ENCODE peak calls at places on chromosome X, in five cellular contexts. C is type B pancreatic cell, S is Peyer's patch, A is AG09309, Y is vagina. J is an unnamed sample.

GRCh38 chrX:8738588-8739189 is 6.8 kb upstream of the ANOS1 start:
- DNase-seq in S (no peak), C (no peak), Y (no peak), A (no peak), J (no peak)

GRCh38 chrX:13574600-13574999 is 5.2 kb downstream of the EGFL6 start:
- DNase-seq in C (no peak), A (no peak), Y (no peak), S (no peak), J (no peak)

GRCh38 chrX:29040160-29040559 is 452.9 kb downstream of the IL1RAPL1 start:
- DNase-seq in C (no peak), Y (no peak), S (no peak), A (no peak), J (no peak)

GRCh38 chrX:118964252-118964651 is 10.2 kb upstream of the LONRF3 start:
- DNase-seq in Y (no peak), C (no peak), A (no peak), S (no peak), J (no peak)

GRCh38 chrX:48835524-48836329 is at the start of gene PCSK1N:
- DNase-seq in Y (no peak), A (no peak), C (no peak), S (no peak), J (no peak)

GRCh38 chrX:10044021-10044420 is 76.9 kb downstream of the CLDN34 start:
- DNase-seq in A (no peak), S (no peak), C (no peak), Y (no peak), J (no peak)

GRCh38 chrX:100649550-100650356 is 5.8 kb downstream of the SRPX2 start:
- DNase-seq in A (peak; percentile 75), S (no peak), C (no peak), Y (peak; percentile 94), J (no peak)

GRCh38 chrX:3715921-3716320 is 2.5 kb upstream of the PRKX start:
- DNase-seq in Y (no peak), S (no peak), A (no peak), C (no peak), J (no peak)

GRCh38 chrX:73829890-73830466 is 267.0 kb downstream of the CHIC1 start:
- DNase-seq in Y (no peak), S (no peak), A (no peak), C (no peak), J (no peak)

GRCh38 chrX:110699109-110699508 is 96.5 kb downstream of the CHRDL1 start:
- DNase-seq in Y (no peak), A (no peak), S (no peak), C (no peak), J (no peak)

GRCh38 chrX:54045563-54046228 is 1.4 kb upstream of the PHF8 start:
- DNase-seq in Y (no peak), C (no peak), A (no peak), S (no peak), J (no peak)

GRCh38 chrX:124433186-124433585 is 86.8 kb downstream of the SH2D1A start:
- DNase-seq in A (no peak), S (no peak), C (no peak), Y (no peak), J (no peak)

GRCh38 chrX:149979126-149979644 is 40.9 kb upstream of the EOLA2 start:
- DNase-seq in A (no peak), S (no peak), C (no peak), Y (no peak), J (no peak)

GRCh38 chrX:18549643-18550042 is 122.3 kb downstream of the RS1 start:
- DNase-seq in S (no peak), Y (no peak), C (no peak), A (no peak), J (no peak)

GRCh38 chrX:40891798-40892197 is 156.5 kb upstream of the MED14 start:
- DNase-seq in C (no peak), A (no peak), S (no peak), Y (no peak), J (no peak)

GRCh38 chrX:69179380-69179911 is 14.2 kb upstream of the PJA1 start:
- DNase-seq in S (no peak), A (no peak), C (no peak), Y (peak; percentile 70), J (no peak)

GRCh38 chrX:69066021-69066757 is 99.1 kb downstream of the PJA1 start:
- DNase-seq in A (no peak), S (no peak), C (peak; percentile 40), Y (no peak), J (no peak)

GRCh38 chrX:104488811-104489210 is 77.2 kb upstream of the IL1RAPL2 start:
- DNase-seq in A (no peak), C (no peak), S (no peak), Y (no peak), J (no peak)

GRCh38 chrX:7926914-7927258 is 327 bp downstream of the PNPLA4 start:
- DNase-seq in Y (no peak), A (no peak), S (no peak), C (no peak), J (no peak)

GRCh38 chrX:68304602-68305001 is 128.7 kb downstream of the OPHN1 start:
- DNase-seq in C (no peak), Y (no peak), S (no peak), A (no peak), J (no peak)

GRCh38 chrX:106302304-106302703 is 134.2 kb downstream of the PWWP3B start:
- DNase-seq in S (no peak), Y (no peak), A (no peak), C (no peak), J (no peak)

GRCh38 chrX:17597836-17598434 is 139.4 kb upstream of the SCML1 start:
- DNase-seq in C (no peak), A (no peak), S (peak; percentile 20), Y (no peak), J (no peak)

GRCh38 chrX:24963823-24964222 is 51.9 kb downstream of the ARX start:
- DNase-seq in S (no peak), A (no peak), Y (no peak), C (no peak), J (no peak)

GRCh38 chrX:11105080-11105479 is 6.1 kb upstream of the HCCS start:
- DNase-seq in A (no peak), C (no peak), Y (no peak), S (no peak), J (no peak)

GRCh38 chrX:16212436-16212835 is 45.2 kb downstream of the MAGEB17 start:
- DNase-seq in A (no peak), S (no peak), C (no peak), Y (no peak), J (peak; percentile 15)

GRCh38 chrX:41785685-41786084 is 61.7 kb downstream of the GPR82 start:
- DNase-seq in A (no peak), S (no peak), Y (no peak), C (no peak), J (no peak)

GRCh38 chrX:75107863-75108509 is 48.1 kb downstream of the ABCB7 start:
- DNase-seq in Y (no peak), A (no peak), S (no peak), C (no peak), J (no peak)

GRCh38 chrX:51496501-51497291 is at the start of gene NUDT11:
- DNase-seq in S (peak; percentile 17), A (no peak), Y (no peak), C (peak; percentile 84), J (peak; percentile 32)

GRCh38 chrX:103773445-103773844 is 3.2 kb upstream of the PLP1 start:
- DNase-seq in Y (no peak), C (no peak), S (no peak), A (no peak), J (no peak)

GRCh38 chrX:128458888-128459287 is 406.7 kb upstream of the ACTRT1 start:
- DNase-seq in A (no peak), Y (no peak), C (no peak), S (no peak), J (no peak)

GRCh38 chrX:107565916-107566602 is 62.3 kb upstream of the PRPS1 start:
- DNase-seq in Y (no peak), C (no peak), S (no peak), A (no peak), J (no peak)

GRCh38 chrX:68999931-69000330 is 165.3 kb downstream of the PJA1 start:
- DNase-seq in Y (no peak), S (no peak), A (no peak), C (no peak), J (no peak)

GRCh38 chrX:108584617-108585211 is 145.1 kb downstream of the COL4A5 start:
- DNase-seq in S (no peak), A (no peak), C (no peak), Y (no peak), J (peak; percentile 2)

GRCh38 chrX:29466441-29466840 is 748.9 kb upstream of the MAGEB2 start:
- DNase-seq in C (no peak), A (no peak), Y (no peak), S (no peak), J (no peak)

GRCh38 chrX:148871422-148872152 is 371.2 kb downstream of the AFF2 start:
- DNase-seq in A (peak; percentile 81), S (no peak), C (no peak), Y (no peak), J (no peak)

GRCh38 chrX:142977128-142977914 is 48.4 kb upstream of the SPANXN4 start:
- DNase-seq in Y (no peak), S (no peak), A (no peak), C (no peak), J (peak; percentile 28)

GRCh38 chrX:26778320-26778888 is 562.4 kb downstream of the MAGEB5 start:
- DNase-seq in A (no peak), Y (no peak), C (no peak), S (no peak), J (no peak)
- TF ChIP-seq CTCF in A (peak; percentile 9), Y (no peak), C (peak; percentile 61), S (no peak), J (no peak)

DNA sequence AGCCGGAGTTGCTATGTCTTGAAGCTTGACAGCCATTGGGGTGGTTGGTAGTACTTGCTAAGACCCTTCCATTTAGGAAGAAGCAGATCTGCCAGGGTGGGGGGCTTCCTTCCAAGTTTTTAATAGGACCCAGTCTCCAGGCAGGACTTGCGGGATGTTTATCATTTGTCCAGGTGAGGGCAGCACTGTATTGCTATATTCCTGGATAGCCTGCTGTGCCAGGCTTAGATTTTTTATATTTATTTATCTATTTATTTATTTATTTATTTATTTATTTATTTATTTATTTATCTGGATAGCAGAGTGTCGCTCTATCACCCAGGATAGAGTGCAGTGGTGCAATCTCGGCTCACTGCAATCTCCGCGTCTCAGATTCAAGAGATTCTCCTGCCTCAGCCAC is 87.4 kb upstream of the CT45A1 start:
- DNase-seq in S (no peak), A (no peak), C (no peak), Y (no peak), J (no peak)
- TF ChIP-seq CTCF in S (no peak), A (peak; percentile 22), C (peak; percentile 47), Y (no peak), J (no peak)

DNA sequence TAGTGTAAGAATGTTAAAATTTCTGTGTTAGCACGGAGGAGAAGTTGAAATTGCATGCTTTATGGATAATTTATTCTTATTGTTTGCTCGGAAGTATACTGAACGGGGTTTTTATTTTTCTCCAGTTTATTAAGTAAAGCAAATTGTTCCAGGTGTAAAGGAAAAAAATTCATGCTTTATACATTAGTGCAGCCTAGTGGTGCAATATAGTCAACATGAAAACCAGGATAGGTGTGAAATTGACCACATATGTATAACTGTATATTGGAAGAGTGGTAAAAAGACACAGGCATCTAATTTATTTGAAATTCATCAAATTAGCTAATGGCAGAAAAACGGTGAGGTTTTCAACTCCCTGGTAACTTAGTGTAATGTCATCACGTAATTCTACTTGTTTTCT is 959 bp downstream of the BRS3 start:
- DNase-seq in S (no peak), Y (no peak), C (no peak), A (no peak), J (no peak)
- TF ChIP-seq CTCF in S (no peak), Y (no peak), C (no peak), A (no peak), J (no peak)

GRCh38 chrX:155048997-155049619 is 21.8 kb downstream of the CMC4 start:
- DNase-seq in A (no peak), Y (no peak), S (no peak), C (no peak), J (no peak)
- TF ChIP-seq CTCF in A (peak; percentile 75), Y (no peak), S (no peak), C (peak; percentile 69), J (peak; percentile 55)

J was measured in GM10248.